ENCODE peak calls at places on chromosomes 2 and 18, in six cellular contexts. One of them, this sample, is unnamed.

GRCh38 chr2:155846249-155846648 is 486.3 kb downstream of the NR4A2 start:
- DNase-seq in GM12878: no peak
- DNase-seq in SK-N-SH: no peak
- DNase-seq in GM23338: no peak
- DNase-seq in prostate gland: no peak
- DNase-seq in transverse colon: no peak
- DNase-seq in this sample: no peak

GRCh38 chr2:226380679-226381078 is 418.9 kb downstream of the IRS1 start:
- DNase-seq in GM12878: no peak
- DNase-seq in SK-N-SH: no peak
- DNase-seq in GM23338: no peak
- DNase-seq in prostate gland: no peak
- DNase-seq in transverse colon: no peak
- DNase-seq in this sample: no peak

GRCh38 chr2:217732995-217733394 is 269.8 kb downstream of the TNS1 start:
- DNase-seq in GM12878: no peak
- DNase-seq in SK-N-SH: no peak
- DNase-seq in GM23338: no peak
- DNase-seq in prostate gland: no peak
- DNase-seq in transverse colon: no peak
- DNase-seq in this sample: no peak

GRCh38 chr2:81060971-81061370 is 756.4 kb upstream of the LRRTM1 start:
- DNase-seq in GM12878: no peak
- DNase-seq in SK-N-SH: no peak
- DNase-seq in GM23338: no peak
- DNase-seq in prostate gland: no peak
- DNase-seq in transverse colon: no peak
- DNase-seq in this sample: no peak

GRCh38 chr2:133633309-133633708 is 65.0 kb upstream of the NCKAP5 start:
- DNase-seq in GM12878: no peak
- DNase-seq in SK-N-SH: no peak
- DNase-seq in GM23338: no peak
- DNase-seq in prostate gland: no peak
- DNase-seq in transverse colon: no peak
- DNase-seq in this sample: no peak

GRCh38 chr2:74201596-74201995 is 3.2 kb downstream of the MTHFD2 start:
- DNase-seq in GM12878: no peak
- DNase-seq in SK-N-SH: no peak
- DNase-seq in GM23338: no peak
- DNase-seq in prostate gland: no peak
- DNase-seq in transverse colon: no peak
- DNase-seq in this sample: no peak

GRCh38 chr2:218271865-218272530 is 1.7 kb downstream of the PNKD start:
- DNase-seq in GM12878: no peak
- DNase-seq in SK-N-SH: no peak
- DNase-seq in GM23338: no peak
- DNase-seq in prostate gland: no peak
- DNase-seq in transverse colon: no peak
- DNase-seq in this sample: no peak

GRCh38 chr2:134208825-134209224 is 45.0 kb upstream of the MGAT5 start:
- DNase-seq in GM12878: no peak
- DNase-seq in SK-N-SH: no peak
- DNase-seq in GM23338: no peak
- DNase-seq in prostate gland: no peak
- DNase-seq in transverse colon: no peak
- DNase-seq in this sample: no peak

GRCh38 chr18:33579868-33580205 is 1.8 kb downstream of the ASXL3 start:
- DNase-seq in GM12878: no peak
- DNase-seq in SK-N-SH: no peak
- DNase-seq in GM23338: no peak
- DNase-seq in prostate gland: no peak
- DNase-seq in transverse colon: no peak
- DNase-seq in this sample: no peak

GRCh38 chr18:63067939-63068338 is 251.6 kb downstream of the BCL2 start:
- DNase-seq in GM12878: no peak
- DNase-seq in SK-N-SH: no peak
- DNase-seq in GM23338: no peak
- DNase-seq in prostate gland: no peak
- DNase-seq in transverse colon: no peak
- DNase-seq in this sample: no peak

GRCh38 chr18:44185981-44186380 is 494.7 kb upstream of the SETBP1 start:
- DNase-seq in GM12878: no peak
- DNase-seq in SK-N-SH: no peak
- DNase-seq in GM23338: no peak
- DNase-seq in prostate gland: no peak
- DNase-seq in transverse colon: no peak
- DNase-seq in this sample: no peak

GRCh38 chr2:204892506-204893255 is 347.4 kb downstream of the PARD3B start:
- DNase-seq in GM12878: no peak
- DNase-seq in SK-N-SH: no peak
- DNase-seq in GM23338: no peak
- DNase-seq in prostate gland: no peak
- DNase-seq in transverse colon: no peak
- DNase-seq in this sample: no peak

GRCh38 chr2:122999823-123000222 is 1025.3 kb upstream of the CNTNAP5 start:
- DNase-seq in GM12878: no peak
- DNase-seq in SK-N-SH: no peak
- DNase-seq in GM23338: peak
- DNase-seq in prostate gland: no peak
- DNase-seq in transverse colon: no peak
- DNase-seq in this sample: no peak

GRCh38 chr2:239196474-239197021 is 204.3 kb downstream of the HDAC4 start:
- DNase-seq in GM12878: no peak
- DNase-seq in SK-N-SH: no peak
- DNase-seq in GM23338: no peak
- DNase-seq in prostate gland: no peak
- DNase-seq in transverse colon: peak
- DNase-seq in this sample: peak

GRCh38 chr2:187138240-187138639 is 289.3 kb upstream of the ZSWIM2 start:
- DNase-seq in GM12878: no peak
- DNase-seq in SK-N-SH: peak
- DNase-seq in GM23338: peak
- DNase-seq in prostate gland: no peak
- DNase-seq in transverse colon: peak
- DNase-seq in this sample: no peak

GRCh38 chr2:198756166-198756565 is 701.6 kb downstream of the SATB2 start:
- DNase-seq in GM12878: no peak
- DNase-seq in SK-N-SH: no peak
- DNase-seq in GM23338: no peak
- DNase-seq in prostate gland: no peak
- DNase-seq in transverse colon: no peak
- DNase-seq in this sample: no peak

GRCh38 chr18:48806551-48807261 is 144.1 kb downstream of the SMAD7 start:
- DNase-seq in GM12878: no peak
- DNase-seq in SK-N-SH: no peak
- DNase-seq in GM23338: peak
- DNase-seq in prostate gland: no peak
- DNase-seq in transverse colon: peak
- DNase-seq in this sample: peak

GRCh38 chr2:121532347-121532766 is 1.7 kb downstream of the RNU4ATAC start:
- DNase-seq in GM12878: no peak
- DNase-seq in SK-N-SH: no peak
- DNase-seq in GM23338: no peak
- DNase-seq in prostate gland: no peak
- DNase-seq in transverse colon: no peak
- DNase-seq in this sample: no peak

GRCh38 chr2:192195548-192196418 is 1.1 kb upstream of the TMEFF2 start:
- DNase-seq in GM12878: no peak
- DNase-seq in SK-N-SH: no peak
- DNase-seq in GM23338: peak
- DNase-seq in prostate gland: no peak
- DNase-seq in transverse colon: no peak
- DNase-seq in this sample: peak

GRCh38 chr2:234682492-234683228 is 185.8 kb upstream of the ARL4C start:
- DNase-seq in GM12878: no peak
- DNase-seq in SK-N-SH: no peak
- DNase-seq in GM23338: no peak
- DNase-seq in prostate gland: no peak
- DNase-seq in transverse colon: no peak
- DNase-seq in this sample: no peak

GRCh38 chr2:45823723-45824206 is 172.3 kb downstream of the PRKCE start:
- DNase-seq in GM12878: no peak
- DNase-seq in SK-N-SH: peak
- DNase-seq in GM23338: no peak
- DNase-seq in prostate gland: peak
- DNase-seq in transverse colon: peak
- DNase-seq in this sample: no peak

GRCh38 chr2:86337235-86338099 is at the start of gene REEP1:
- DNase-seq in GM12878: no peak
- DNase-seq in SK-N-SH: peak
- DNase-seq in GM23338: peak
- DNase-seq in prostate gland: no peak
- DNase-seq in transverse colon: no peak
- DNase-seq in this sample: no peak

GRCh38 chr2:20291846-20292408 is 58.7 kb downstream of the PUM2 start:
- DNase-seq in GM12878: no peak
- DNase-seq in SK-N-SH: no peak
- DNase-seq in GM23338: peak
- DNase-seq in prostate gland: no peak
- DNase-seq in transverse colon: no peak
- DNase-seq in this sample: no peak

GRCh38 chr18:48951448-48952286 is 902 bp upstream of the SMAD7 start:
- DNase-seq in GM12878: no peak
- DNase-seq in SK-N-SH: peak
- DNase-seq in GM23338: peak
- DNase-seq in prostate gland: peak
- DNase-seq in transverse colon: peak
- DNase-seq in this sample: peak

GRCh38 chr18:13136056-13136688 is 82.4 kb upstream of the LDLRAD4 start:
- DNase-seq in GM12878: no peak
- DNase-seq in SK-N-SH: no peak
- DNase-seq in GM23338: no peak
- DNase-seq in prostate gland: no peak
- DNase-seq in transverse colon: peak
- DNase-seq in this sample: peak

GRCh38 chr2:160096414-160096813 is 34.0 kb upstream of the PLA2R1 start:
- DNase-seq in GM12878: no peak
- DNase-seq in SK-N-SH: no peak
- DNase-seq in GM23338: no peak
- DNase-seq in prostate gland: no peak
- DNase-seq in transverse colon: no peak
- DNase-seq in this sample: no peak

GRCh38 chr2:239343946-239344856 is 56.6 kb downstream of the HDAC4 start:
- DNase-seq in GM12878: no peak
- DNase-seq in SK-N-SH: no peak
- DNase-seq in GM23338: no peak
- DNase-seq in prostate gland: no peak
- DNase-seq in transverse colon: no peak
- DNase-seq in this sample: no peak

GRCh38 chr2:3219536-3219935 is 158.1 kb downstream of the EIPR1 start:
- DNase-seq in GM12878: no peak
- DNase-seq in SK-N-SH: no peak
- DNase-seq in GM23338: no peak
- DNase-seq in prostate gland: no peak
- DNase-seq in transverse colon: no peak
- DNase-seq in this sample: no peak

GRCh38 chr18:57438669-57439616 is 3.8 kb downstream of the ONECUT2 start:
- DNase-seq in GM12878: no peak
- DNase-seq in SK-N-SH: peak
- DNase-seq in GM23338: peak
- DNase-seq in prostate gland: no peak
- DNase-seq in transverse colon: no peak
- DNase-seq in this sample: no peak

GRCh38 chr18:57437782-57438668 is 2.9 kb downstream of the ONECUT2 start:
- DNase-seq in GM12878: no peak
- DNase-seq in SK-N-SH: peak
- DNase-seq in GM23338: peak
- DNase-seq in prostate gland: no peak
- DNase-seq in transverse colon: peak
- DNase-seq in this sample: peak

GRCh38 chr18:57436965-57437333 is 1.8 kb downstream of the ONECUT2 start:
- DNase-seq in GM12878: no peak
- DNase-seq in SK-N-SH: no peak
- DNase-seq in GM23338: no peak
- DNase-seq in prostate gland: no peak
- DNase-seq in transverse colon: no peak
- DNase-seq in this sample: no peak

GRCh38 chr18:57436193-57436964 is 1.2 kb downstream of the ONECUT2 start:
- DNase-seq in GM12878: no peak
- DNase-seq in SK-N-SH: peak
- DNase-seq in GM23338: peak
- DNase-seq in prostate gland: no peak
- DNase-seq in transverse colon: no peak
- DNase-seq in this sample: no peak

GRCh38 chr18:57437433-57437781 is 2.2 kb downstream of the ONECUT2 start:
- DNase-seq in GM12878: no peak
- DNase-seq in SK-N-SH: peak
- DNase-seq in GM23338: peak
- DNase-seq in prostate gland: no peak
- DNase-seq in transverse colon: no peak
- DNase-seq in this sample: no peak
- H3K4me3 ChIP-seq in GM12878: no peak
- H3K4me3 ChIP-seq in SK-N-SH: peak
- H3K4me3 ChIP-seq in GM23338: peak
- H3K4me3 ChIP-seq in prostate gland: no peak
- H3K4me3 ChIP-seq in transverse colon: no peak
- H3K4me3 ChIP-seq in this sample: peak

DNA sequence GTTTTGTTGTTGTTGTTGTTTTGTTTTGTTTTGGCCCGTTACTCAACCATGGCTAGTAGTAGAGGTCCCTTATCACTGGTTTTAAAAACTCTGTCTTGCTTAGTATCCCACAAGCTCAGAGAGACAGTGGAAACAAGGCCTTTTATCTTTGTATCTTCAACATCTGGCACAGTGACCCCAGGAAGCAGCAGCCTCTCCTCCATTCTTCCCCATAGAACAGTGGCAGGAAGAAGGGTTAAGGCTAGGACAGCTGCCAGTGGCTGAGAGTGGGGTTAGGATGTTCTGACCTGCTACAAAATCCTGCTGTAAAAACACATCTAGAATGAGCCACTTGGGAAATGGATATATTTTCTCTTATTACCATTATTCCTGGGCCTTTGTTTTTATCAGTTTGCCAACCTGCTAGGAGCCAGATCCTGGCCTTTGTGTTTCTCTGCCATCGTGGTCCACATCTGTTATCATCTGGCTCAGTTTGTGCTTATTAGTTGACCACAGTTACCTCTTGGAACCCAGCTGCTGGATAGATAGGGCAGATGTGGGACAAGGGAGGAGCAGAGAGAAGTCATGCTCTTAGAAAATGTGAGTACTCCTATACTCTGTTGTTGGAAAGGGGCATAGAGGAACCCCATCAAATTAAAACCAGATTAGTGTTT is 246.8 kb downstream of the AGPS start:
- DNase-seq in GM12878: no peak
- DNase-seq in SK-N-SH: peak
- DNase-seq in GM23338: no peak
- DNase-seq in prostate gland: no peak
- DNase-seq in transverse colon: no peak
- DNase-seq in this sample: no peak
- TF ChIP-seq POLR2AphosphoS5 in GM12878: no peak
- TF ChIP-seq POLR2AphosphoS5 in SK-N-SH: no peak
- TF ChIP-seq POLR2AphosphoS5 in GM23338: no peak
- TF ChIP-seq POLR2AphosphoS5 in prostate gland: no peak
- TF ChIP-seq POLR2AphosphoS5 in transverse colon: no peak
- TF ChIP-seq POLR2AphosphoS5 in this sample: no peak

GRCh38 chr18:3014501-3015202 is 1.7 kb upstream of the LPIN2 start:
- DNase-seq in GM12878: no peak
- DNase-seq in SK-N-SH: no peak
- DNase-seq in GM23338: no peak
- DNase-seq in prostate gland: no peak
- DNase-seq in transverse colon: no peak
- DNase-seq in this sample: no peak
- H3K4me3 ChIP-seq in GM12878: no peak
- H3K4me3 ChIP-seq in SK-N-SH: no peak
- H3K4me3 ChIP-seq in GM23338: no peak
- H3K4me3 ChIP-seq in prostate gland: no peak
- H3K4me3 ChIP-seq in transverse colon: no peak
- H3K4me3 ChIP-seq in this sample: peak

GRCh38 chr18:59897321-59897954 is 2.4 kb upstream of the PMAIP1 start:
- DNase-seq in GM12878: no peak
- DNase-seq in SK-N-SH: no peak
- DNase-seq in GM23338: peak
- DNase-seq in prostate gland: no peak
- DNase-seq in transverse colon: no peak
- DNase-seq in this sample: no peak
- TF ChIP-seq POLR2AphosphoS5 in GM12878: no peak
- TF ChIP-seq POLR2AphosphoS5 in SK-N-SH: no peak
- TF ChIP-seq POLR2AphosphoS5 in GM23338: no peak
- TF ChIP-seq POLR2AphosphoS5 in prostate gland: no peak
- TF ChIP-seq POLR2AphosphoS5 in transverse colon: no peak
- TF ChIP-seq POLR2AphosphoS5 in this sample: no peak